ENCODE peak calls at places on chromosomes 11 and 22, in seven cellular contexts. One of them, this sample, is unnamed.

GRCh38 chr11:17476317-17477083 is at the start of gene ABCC8:
- DNase-seq in cerebellar nuclear complex: no peak
- DNase-seq in NCI-H1105: peak; percentile 43
- DNase-seq in MCF 10A: no peak
- DNase-seq in NB4: no peak
- DNase-seq in KBM-7: no peak
- DNase-seq in NCI-H2171 treated with DMSO at 0.1 percent for 48 hours: peak; percentile 19
- DNase-seq in this sample: no peak

GRCh38 chr11:128235958-128236357 is 351.4 kb downstream of the ETS1 start:
- DNase-seq in cerebellar nuclear complex: no peak
- DNase-seq in MCF 10A: no peak
- DNase-seq in NCI-H2171 treated with DMSO at 0.1 percent for 48 hours: no peak
- DNase-seq in NB4: no peak
- DNase-seq in KBM-7: no peak
- DNase-seq in NCI-H1105: peak; percentile 60
- DNase-seq in this sample: no peak

GRCh38 chr11:97502201-97502600 is 1112.4 kb downstream of the JRKL start:
- DNase-seq in NB4: no peak
- DNase-seq in KBM-7: no peak
- DNase-seq in cerebellar nuclear complex: no peak
- DNase-seq in NCI-H2171 treated with DMSO at 0.1 percent for 48 hours: no peak
- DNase-seq in MCF 10A: no peak
- DNase-seq in NCI-H1105: no peak
- DNase-seq in this sample: no peak

GRCh38 chr11:122215244-122215992 is 99.4 kb upstream of the BLID start:
- DNase-seq in NCI-H1105: peak; percentile 66
- DNase-seq in NCI-H2171 treated with DMSO at 0.1 percent for 48 hours: no peak
- DNase-seq in cerebellar nuclear complex: no peak
- DNase-seq in MCF 10A: peak; percentile 66
- DNase-seq in NB4: peak; percentile 70
- DNase-seq in KBM-7: peak; percentile 55
- DNase-seq in this sample: no peak

GRCh38 chr11:131579932-131580387 is 209.5 kb downstream of the NTM start:
- DNase-seq in NCI-H2171 treated with DMSO at 0.1 percent for 48 hours: peak; percentile 2
- DNase-seq in KBM-7: peak; percentile 10
- DNase-seq in NB4: peak; percentile 16
- DNase-seq in cerebellar nuclear complex: no peak
- DNase-seq in NCI-H1105: peak; percentile 33
- DNase-seq in MCF 10A: no peak
- DNase-seq in this sample: peak; percentile 92

GRCh38 chr11:71454470-71455113 is 1.6 kb downstream of the NADSYN1 start:
- DNase-seq in MCF 10A: peak; percentile 23
- DNase-seq in cerebellar nuclear complex: no peak
- DNase-seq in NB4: no peak
- DNase-seq in NCI-H2171 treated with DMSO at 0.1 percent for 48 hours: peak; percentile 11
- DNase-seq in KBM-7: no peak
- DNase-seq in NCI-H1105: no peak
- DNase-seq in this sample: peak; percentile 32

GRCh38 chr11:122155001-122155400 is 39.0 kb upstream of the BLID start:
- DNase-seq in NCI-H1105: no peak
- DNase-seq in KBM-7: no peak
- DNase-seq in cerebellar nuclear complex: no peak
- DNase-seq in MCF 10A: no peak
- DNase-seq in NB4: no peak
- DNase-seq in NCI-H2171 treated with DMSO at 0.1 percent for 48 hours: no peak
- DNase-seq in this sample: no peak

GRCh38 chr11:116558504-116559252 is 214.1 kb downstream of the BUD13 start:
- DNase-seq in cerebellar nuclear complex: no peak
- DNase-seq in MCF 10A: no peak
- DNase-seq in NCI-H2171 treated with DMSO at 0.1 percent for 48 hours: no peak
- DNase-seq in NCI-H1105: no peak
- DNase-seq in KBM-7: no peak
- DNase-seq in NB4: no peak
- DNase-seq in this sample: no peak

GRCh38 chr11:12800032-12800671 is 125.9 kb downstream of the TEAD1 start:
- DNase-seq in KBM-7: no peak
- DNase-seq in NCI-H2171 treated with DMSO at 0.1 percent for 48 hours: peak; percentile 58
- DNase-seq in NCI-H1105: peak; percentile 16
- DNase-seq in cerebellar nuclear complex: no peak
- DNase-seq in NB4: no peak
- DNase-seq in MCF 10A: peak; percentile 80
- DNase-seq in this sample: peak; percentile 90

GRCh38 chr22:38214248-38215056 is 12.7 kb downstream of the MAFF start:
- DNase-seq in MCF 10A: no peak
- DNase-seq in NCI-H2171 treated with DMSO at 0.1 percent for 48 hours: no peak
- DNase-seq in cerebellar nuclear complex: no peak
- DNase-seq in NB4: no peak
- DNase-seq in NCI-H1105: no peak
- DNase-seq in KBM-7: no peak
- DNase-seq in this sample: no peak

GRCh38 chr11:17719940-17720795 is 797 bp downstream of the MYOD1 start:
- DNase-seq in NCI-H2171 treated with DMSO at 0.1 percent for 48 hours: no peak
- DNase-seq in MCF 10A: no peak
- DNase-seq in KBM-7: no peak
- DNase-seq in NCI-H1105: peak; percentile 25
- DNase-seq in cerebellar nuclear complex: no peak
- DNase-seq in NB4: no peak
- DNase-seq in this sample: no peak

GRCh38 chr11:75820636-75821035 is 5.6 kb downstream of the UVRAG start:
- DNase-seq in NCI-H2171 treated with DMSO at 0.1 percent for 48 hours: no peak
- DNase-seq in cerebellar nuclear complex: no peak
- DNase-seq in MCF 10A: peak; percentile 61
- DNase-seq in NB4: peak; percentile 39
- DNase-seq in KBM-7: no peak
- DNase-seq in NCI-H1105: no peak
- DNase-seq in this sample: no peak

GRCh38 chr22:17706451-17706900 is 67.8 kb downstream of the BID start:
- DNase-seq in KBM-7: peak; percentile 80
- DNase-seq in NB4: peak; percentile 87
- DNase-seq in NCI-H2171 treated with DMSO at 0.1 percent for 48 hours: no peak
- DNase-seq in MCF 10A: peak; percentile 92
- DNase-seq in NCI-H1105: no peak
- DNase-seq in cerebellar nuclear complex: no peak
- DNase-seq in this sample: no peak

GRCh38 chr11:1165256-1166041 is 7.7 kb downstream of the MUC5AC start:
- DNase-seq in KBM-7: no peak
- DNase-seq in MCF 10A: no peak
- DNase-seq in NCI-H2171 treated with DMSO at 0.1 percent for 48 hours: no peak
- DNase-seq in NB4: no peak
- DNase-seq in NCI-H1105: no peak
- DNase-seq in cerebellar nuclear complex: no peak
- DNase-seq in this sample: no peak

GRCh38 chr11:73252577-73253191 is 19.5 kb upstream of the P2RY6 start:
- DNase-seq in KBM-7: peak; percentile 71
- DNase-seq in NCI-H1105: no peak
- DNase-seq in cerebellar nuclear complex: no peak
- DNase-seq in NCI-H2171 treated with DMSO at 0.1 percent for 48 hours: peak; percentile 61
- DNase-seq in NB4: peak; percentile 51
- DNase-seq in MCF 10A: no peak
- DNase-seq in this sample: peak; percentile 39

GRCh38 chr11:58567889-58568512 is 7.7 kb downstream of the LPXN start:
- DNase-seq in cerebellar nuclear complex: no peak
- DNase-seq in MCF 10A: peak; percentile 70
- DNase-seq in NB4: peak; percentile 80
- DNase-seq in NCI-H1105: peak; percentile 14
- DNase-seq in KBM-7: peak; percentile 88
- DNase-seq in NCI-H2171 treated with DMSO at 0.1 percent for 48 hours: peak; percentile 24
- DNase-seq in this sample: peak; percentile 70

GRCh38 chr22:21918466-21919185 is 34.0 kb downstream of the PPM1F start:
- DNase-seq in NCI-H1105: no peak
- DNase-seq in NB4: no peak
- DNase-seq in cerebellar nuclear complex: no peak
- DNase-seq in MCF 10A: no peak
- DNase-seq in NCI-H2171 treated with DMSO at 0.1 percent for 48 hours: no peak
- DNase-seq in KBM-7: no peak
- DNase-seq in this sample: no peak

GRCh38 chr11:15603208-15603607 is 488.5 kb downstream of the INSC start:
- DNase-seq in NB4: no peak
- DNase-seq in NCI-H1105: peak; percentile 32
- DNase-seq in NCI-H2171 treated with DMSO at 0.1 percent for 48 hours: no peak
- DNase-seq in MCF 10A: no peak
- DNase-seq in KBM-7: no peak
- DNase-seq in cerebellar nuclear complex: no peak
- DNase-seq in this sample: no peak

GRCh38 chr11:93814966-93815633 is 31.0 kb downstream of the MED17 start:
- DNase-seq in cerebellar nuclear complex: no peak
- DNase-seq in MCF 10A: no peak
- DNase-seq in NB4: no peak
- DNase-seq in KBM-7: no peak
- DNase-seq in NCI-H2171 treated with DMSO at 0.1 percent for 48 hours: no peak
- DNase-seq in NCI-H1105: no peak
- DNase-seq in this sample: no peak

GRCh38 chr11:118341749-118342489 is 586 bp downstream of the CD3D start:
- DNase-seq in KBM-7: no peak
- DNase-seq in NB4: peak; percentile 25
- DNase-seq in NCI-H1105: no peak
- DNase-seq in NCI-H2171 treated with DMSO at 0.1 percent for 48 hours: no peak
- DNase-seq in cerebellar nuclear complex: no peak
- DNase-seq in MCF 10A: no peak
- DNase-seq in this sample: no peak

GRCh38 chr11:79440451-79441158 is at the start of gene TENM4:
- DNase-seq in NB4: no peak
- DNase-seq in MCF 10A: peak; percentile 61
- DNase-seq in NCI-H1105: peak; percentile 77
- DNase-seq in cerebellar nuclear complex: no peak
- DNase-seq in NCI-H2171 treated with DMSO at 0.1 percent for 48 hours: peak; percentile 94
- DNase-seq in KBM-7: peak; percentile 15
- DNase-seq in this sample: peak; percentile 97

GRCh38 chr11:83158965-83159900 is 2.3 kb downstream of the PCF11 start:
- DNase-seq in KBM-7: no peak
- DNase-seq in NCI-H1105: no peak
- DNase-seq in NB4: no peak
- DNase-seq in NCI-H2171 treated with DMSO at 0.1 percent for 48 hours: no peak
- DNase-seq in MCF 10A: no peak
- DNase-seq in cerebellar nuclear complex: no peak
- DNase-seq in this sample: no peak

GRCh38 chr22:48902001-48902869 is 925.4 kb downstream of the BRD1 start:
- DNase-seq in NCI-H2171 treated with DMSO at 0.1 percent for 48 hours: no peak
- DNase-seq in MCF 10A: no peak
- DNase-seq in cerebellar nuclear complex: no peak
- DNase-seq in KBM-7: no peak
- DNase-seq in NB4: no peak
- DNase-seq in NCI-H1105: no peak
- DNase-seq in this sample: no peak

GRCh38 chr11:114075891-114076441 is 16.5 kb downstream of the ZBTB16 start:
- DNase-seq in NCI-H2171 treated with DMSO at 0.1 percent for 48 hours: peak; percentile 4
- DNase-seq in NCI-H1105: no peak
- DNase-seq in cerebellar nuclear complex: no peak
- DNase-seq in NB4: peak; percentile 56
- DNase-seq in MCF 10A: no peak
- DNase-seq in KBM-7: peak; percentile 58
- DNase-seq in this sample: peak; percentile 63

GRCh38 chr11:9004310-9004945 is 627 bp upstream of the NRIP3 start:
- DNase-seq in NCI-H1105: peak; percentile 22
- DNase-seq in cerebellar nuclear complex: no peak
- DNase-seq in NCI-H2171 treated with DMSO at 0.1 percent for 48 hours: no peak
- DNase-seq in MCF 10A: no peak
- DNase-seq in KBM-7: no peak
- DNase-seq in NB4: peak; percentile 7
- DNase-seq in this sample: peak; percentile 32

GRCh38 chr11:61922539-61922938 is 5.2 kb upstream of the RAB3IL1 start:
- DNase-seq in NCI-H2171 treated with DMSO at 0.1 percent for 48 hours: no peak
- DNase-seq in NB4: peak; percentile 71
- DNase-seq in MCF 10A: no peak
- DNase-seq in NCI-H1105: no peak
- DNase-seq in KBM-7: peak; percentile 92
- DNase-seq in cerebellar nuclear complex: no peak
- DNase-seq in this sample: no peak

GRCh38 chr11:45798793-45799441 is 6.0 kb upstream of the SLC35C1 start:
- DNase-seq in cerebellar nuclear complex: no peak
- DNase-seq in NB4: no peak
- DNase-seq in KBM-7: no peak
- DNase-seq in NCI-H1105: peak; percentile 8
- DNase-seq in NCI-H2171 treated with DMSO at 0.1 percent for 48 hours: peak; percentile 18
- DNase-seq in MCF 10A: peak; percentile 76
- DNase-seq in this sample: no peak